ENCODE peak calls at places on chromosomes 11 and 22, in ten cellular contexts. X is CD8-positive, alpha-beta T cell; D is NCI-H146; S is retinal pigment epithelial cell; U is right atrium auricular region; I is aorta; E is stimulated activated CD8-positive, alpha-beta memory T cell treated with anti-CD3 and anti-CD28 coated beads, Interleukin-12 subunit alpha, Interleukin-12 subunit beta, amount 100 ng/mL, for 4 hours; N is NCI-H1092; H is activated T-helper 1 cell treated with Interleukin-2 at 50 U/mL for 16 hours; O is sciatic nerve. K is an unnamed sample.

GRCh38 chr11:115645631-115646271 is 141.5 kb upstream of the CADM1 start:
- DNase-seq in X (no peak), D (peak; percentile 87), S (no peak), U (no peak), I (no peak), E (no peak), N (no peak), H (no peak), O (no peak), K (no peak)

GRCh38 chr11:61417670-61418069 is 12.1 kb downstream of the CPSF7 start:
- DNase-seq in X (no peak), D (no peak), S (no peak), U (no peak), I (no peak), E (no peak), N (no peak), H (no peak), O (no peak), K (no peak)

GRCh38 chr22:36467946-36468345 is 13.5 kb downstream of the TXN2 start:
- DNase-seq in X (no peak), D (no peak), S (no peak), U (no peak), I (peak; percentile 84), E (no peak), N (no peak), H (no peak), O (no peak), K (no peak)

GRCh38 chr22:47593291-47593690 is 830.8 kb downstream of the TBC1D22A start:
- DNase-seq in X (peak; percentile 7), D (no peak), S (no peak), U (no peak), I (no peak), E (no peak), N (no peak), H (no peak), O (no peak), K (no peak)

GRCh38 chr11:65293909-65294381 is 20.7 kb upstream of the CDC42EP2 start:
- DNase-seq in X (no peak), D (no peak), S (no peak), U (peak; percentile 73), I (peak; percentile 34), E (no peak), N (no peak), H (no peak), O (no peak), K (no peak)

GRCh38 chr11:121936781-121937447 is 179.1 kb downstream of the BLID start:
- DNase-seq in X (no peak), D (no peak), S (no peak), U (no peak), I (no peak), E (no peak), N (no peak), H (no peak), O (no peak), K (no peak)

GRCh38 chr11:44654596-44654995 is 72.2 kb upstream of the TSPAN18 start:
- DNase-seq in X (no peak), D (no peak), S (no peak), U (peak; percentile 34), I (no peak), E (no peak), N (no peak), H (no peak), O (no peak), K (no peak)

GRCh38 chr22:49617866-49618688 is 209.6 kb downstream of the BRD1 start:
- DNase-seq in X (no peak), D (no peak), S (no peak), U (no peak), I (peak; percentile 69), E (no peak), N (no peak), H (no peak), O (no peak), K (no peak)

GRCh38 chr11:19970944-19971343 is 189.3 kb downstream of the DBX1 start:
- DNase-seq in X (no peak), D (no peak), S (no peak), U (no peak), I (no peak), E (peak; percentile 7), N (no peak), H (no peak), O (no peak), K (peak; percentile 6)

GRCh38 chr22:29302681-29303465 is 3.6 kb upstream of the GAS2L1 start:
- DNase-seq in X (no peak), D (no peak), S (no peak), U (no peak), I (peak; percentile 74), E (no peak), N (no peak), H (no peak), O (peak; percentile 61), K (no peak)

GRCh38 chr11:107593941-107594340 is 3.0 kb downstream of the ELMOD1 start:
- DNase-seq in X (no peak), D (no peak), S (no peak), U (no peak), I (no peak), E (no peak), N (no peak), H (no peak), O (no peak), K (no peak)

GRCh38 chr22:48883211-48883960 is 944.3 kb downstream of the BRD1 start:
- DNase-seq in X (no peak), D (no peak), S (no peak), U (no peak), I (no peak), E (no peak), N (no peak), H (no peak), O (peak; percentile 31), K (no peak)

GRCh38 chr11:70577258-70577603 is 178.9 kb downstream of the CTTN start:
- DNase-seq in X (no peak), D (no peak), S (no peak), U (no peak), I (no peak), E (no peak), N (no peak), H (no peak), O (no peak), K (no peak)

GRCh38 chr11:32870676-32871075 is 21.9 kb upstream of the QSER1 start:
- DNase-seq in X (peak; percentile 38), D (peak; percentile 19), S (no peak), U (no peak), I (no peak), E (no peak), N (no peak), H (peak; percentile 4), O (no peak), K (peak; percentile 12)

GRCh38 chr22:34847072-34847471 is 218.9 kb upstream of the ISX start:
- DNase-seq in X (no peak), D (no peak), S (no peak), U (no peak), I (no peak), E (no peak), N (no peak), H (no peak), O (no peak), K (no peak)